ENCODE peak calls at places on chromosome 9, in four cellular contexts. One of them, this sample, is unnamed.
A peak's percentile ranks its signal among the peaks of the same experiment; 100 is the strongest.

GRCh38 chr9:124296094-124296493 is 38.3 kb downstream of the NEK6 start:
- DNase-seq in hypothalamus: no peak
- DNase-seq in fibroblast of lung: no peak
- DNase-seq in CD4-positive, CD25-positive, alpha-beta regulatory T cell: no peak
- DNase-seq in this sample: no peak

GRCh38 chr9:33187519-33188218 is 20.5 kb upstream of the B4GALT1 start:
- DNase-seq in CD4-positive, CD25-positive, alpha-beta regulatory T cell: no peak
- DNase-seq in fibroblast of lung: peak; percentile 53
- DNase-seq in hypothalamus: no peak
- DNase-seq in this sample: no peak

GRCh38 chr9:79568337-79569084 is 3.3 kb upstream of the TLE4 start:
- DNase-seq in CD4-positive, CD25-positive, alpha-beta regulatory T cell: no peak
- DNase-seq in fibroblast of lung: no peak
- DNase-seq in hypothalamus: no peak
- DNase-seq in this sample: no peak

GRCh38 chr9:108316066-108316465 is 539.7 kb downstream of the ACTL7B start:
- DNase-seq in CD4-positive, CD25-positive, alpha-beta regulatory T cell: no peak
- DNase-seq in hypothalamus: no peak
- DNase-seq in fibroblast of lung: no peak
- DNase-seq in this sample: no peak

GRCh38 chr9:102273952-102274351 is 535.5 kb upstream of the GRIN3A start:
- DNase-seq in fibroblast of lung: no peak
- DNase-seq in hypothalamus: no peak
- DNase-seq in CD4-positive, CD25-positive, alpha-beta regulatory T cell: no peak
- DNase-seq in this sample: no peak

GRCh38 chr9:131410051-131410491 is 16.2 kb downstream of the PRRC2B start:
- DNase-seq in CD4-positive, CD25-positive, alpha-beta regulatory T cell: peak; percentile 35
- DNase-seq in hypothalamus: no peak
- DNase-seq in fibroblast of lung: peak; percentile 72
- DNase-seq in this sample: no peak

GRCh38 chr9:112278152-112278551 is 55.3 kb downstream of the PTBP3 start:
- DNase-seq in CD4-positive, CD25-positive, alpha-beta regulatory T cell: no peak
- DNase-seq in hypothalamus: no peak
- DNase-seq in fibroblast of lung: no peak
- DNase-seq in this sample: no peak

GRCh38 chr9:138009456-138010273 is 132.1 kb downstream of the CACNA1B start:
- DNase-seq in hypothalamus: no peak
- DNase-seq in CD4-positive, CD25-positive, alpha-beta regulatory T cell: no peak
- DNase-seq in fibroblast of lung: no peak
- DNase-seq in this sample: no peak

GRCh38 chr9:16705121-16705604 is 165.3 kb downstream of the BNC2 start:
- DNase-seq in fibroblast of lung: peak; percentile 97
- DNase-seq in CD4-positive, CD25-positive, alpha-beta regulatory T cell: no peak
- DNase-seq in hypothalamus: no peak
- DNase-seq in this sample: peak; percentile 93

GRCh38 chr9:129677456-129677855 is 12.0 kb downstream of the PRRX2 start:
- DNase-seq in hypothalamus: no peak
- DNase-seq in fibroblast of lung: no peak
- DNase-seq in CD4-positive, CD25-positive, alpha-beta regulatory T cell: no peak
- DNase-seq in this sample: no peak

GRCh38 chr9:106717686-106718085 is 145.3 kb upstream of the ZNF462 start:
- DNase-seq in CD4-positive, CD25-positive, alpha-beta regulatory T cell: no peak
- DNase-seq in hypothalamus: no peak
- DNase-seq in fibroblast of lung: peak; percentile 84
- DNase-seq in this sample: no peak

GRCh38 chr9:38205279-38205678 is 136.3 kb upstream of the SHB start:
- DNase-seq in hypothalamus: no peak
- DNase-seq in CD4-positive, CD25-positive, alpha-beta regulatory T cell: no peak
- DNase-seq in fibroblast of lung: no peak
- DNase-seq in this sample: no peak

GRCh38 chr9:4146293-4146692 is 153.6 kb downstream of the GLIS3 start:
- DNase-seq in hypothalamus: no peak
- DNase-seq in CD4-positive, CD25-positive, alpha-beta regulatory T cell: no peak
- DNase-seq in fibroblast of lung: no peak
- DNase-seq in this sample: no peak

GRCh38 chr9:85729882-85730281 is 11.9 kb downstream of the AGTPBP1 start:
- DNase-seq in CD4-positive, CD25-positive, alpha-beta regulatory T cell: no peak
- DNase-seq in hypothalamus: no peak
- DNase-seq in fibroblast of lung: no peak
- DNase-seq in this sample: no peak

GRCh38 chr9:120917285-120917684 is 9.3 kb downstream of the TRAF1 start:
- DNase-seq in hypothalamus: no peak
- DNase-seq in CD4-positive, CD25-positive, alpha-beta regulatory T cell: no peak
- DNase-seq in fibroblast of lung: no peak
- DNase-seq in this sample: no peak

GRCh38 chr9:124130277-124131075 is 118.9 kb downstream of the LHX2 start:
- DNase-seq in fibroblast of lung: no peak
- DNase-seq in hypothalamus: no peak
- DNase-seq in CD4-positive, CD25-positive, alpha-beta regulatory T cell: no peak
- DNase-seq in this sample: no peak

GRCh38 chr9:19748278-19749126 is 40.3 kb downstream of the SLC24A2 start:
- DNase-seq in hypothalamus: no peak
- DNase-seq in CD4-positive, CD25-positive, alpha-beta regulatory T cell: no peak
- DNase-seq in fibroblast of lung: no peak
- DNase-seq in this sample: no peak

GRCh38 chr9:76803083-76803482 is 38.8 kb downstream of the PCA3 start:
- DNase-seq in CD4-positive, CD25-positive, alpha-beta regulatory T cell: no peak
- DNase-seq in fibroblast of lung: no peak
- DNase-seq in hypothalamus: no peak
- DNase-seq in this sample: no peak

GRCh38 chr9:88476491-88477271 is 58.3 kb upstream of the NXNL2 start:
- DNase-seq in CD4-positive, CD25-positive, alpha-beta regulatory T cell: no peak
- DNase-seq in fibroblast of lung: peak; percentile 56
- DNase-seq in hypothalamus: no peak
- DNase-seq in this sample: no peak

GRCh38 chr9:122265265-122265900 is 701 bp downstream of the MRRF start:
- DNase-seq in CD4-positive, CD25-positive, alpha-beta regulatory T cell: peak; percentile 42
- DNase-seq in hypothalamus: no peak
- DNase-seq in fibroblast of lung: peak; percentile 33
- DNase-seq in this sample: no peak

GRCh38 chr9:3863114-3863528 is 337.3 kb upstream of the RFX3 start:
- DNase-seq in CD4-positive, CD25-positive, alpha-beta regulatory T cell: no peak
- DNase-seq in hypothalamus: no peak
- DNase-seq in fibroblast of lung: peak; percentile 61
- DNase-seq in this sample: no peak

GRCh38 chr9:129836342-129837007 is 1.2 kb downstream of the USP20 start:
- DNase-seq in CD4-positive, CD25-positive, alpha-beta regulatory T cell: peak; percentile 19
- DNase-seq in hypothalamus: no peak
- DNase-seq in fibroblast of lung: no peak
- DNase-seq in this sample: no peak

GRCh38 chr9:79572032-79572890 is 496 bp downstream of the TLE4 start:
- DNase-seq in fibroblast of lung: peak; percentile 33
- DNase-seq in CD4-positive, CD25-positive, alpha-beta regulatory T cell: no peak
- DNase-seq in hypothalamus: peak; percentile 64
- DNase-seq in this sample: peak; percentile 19

GRCh38 chr9:129709471-129710460 is 43.1 kb downstream of the PTGES start:
- DNase-seq in CD4-positive, CD25-positive, alpha-beta regulatory T cell: no peak
- DNase-seq in fibroblast of lung: no peak
- DNase-seq in hypothalamus: no peak
- DNase-seq in this sample: no peak

GRCh38 chr9:132141948-132142594 is 19.8 kb upstream of the NTNG2 start:
- DNase-seq in CD4-positive, CD25-positive, alpha-beta regulatory T cell: no peak
- DNase-seq in fibroblast of lung: no peak
- DNase-seq in hypothalamus: no peak
- DNase-seq in this sample: no peak

GRCh38 chr9:842918-843468 is 1.5 kb downstream of the DMRT1 start:
- DNase-seq in fibroblast of lung: no peak
- DNase-seq in hypothalamus: no peak
- DNase-seq in CD4-positive, CD25-positive, alpha-beta regulatory T cell: no peak
- DNase-seq in this sample: no peak

GRCh38 chr9:134592018-134592818 is 49.4 kb upstream of the COL5A1 start:
- DNase-seq in fibroblast of lung: peak; percentile 83
- DNase-seq in CD4-positive, CD25-positive, alpha-beta regulatory T cell: no peak
- DNase-seq in hypothalamus: no peak
- DNase-seq in this sample: peak; percentile 61

GRCh38 chr9:95880011-95880690 is 4.7 kb downstream of the ERCC6L2 start:
- DNase-seq in CD4-positive, CD25-positive, alpha-beta regulatory T cell: no peak
- DNase-seq in hypothalamus: no peak
- DNase-seq in fibroblast of lung: peak; percentile 95
- DNase-seq in this sample: no peak

GRCh38 chr9:79623799-79624721 is 52.3 kb downstream of the TLE4 start:
- DNase-seq in fibroblast of lung: no peak
- DNase-seq in CD4-positive, CD25-positive, alpha-beta regulatory T cell: no peak
- DNase-seq in hypothalamus: no peak
- DNase-seq in this sample: no peak

GRCh38 chr9:74577956-74578355 is 80.8 kb downstream of the RORB start:
- DNase-seq in hypothalamus: no peak
- DNase-seq in fibroblast of lung: peak; percentile 8
- DNase-seq in CD4-positive, CD25-positive, alpha-beta regulatory T cell: no peak
- DNase-seq in this sample: no peak

GRCh38 chr9:89874351-89875321 is 269.8 kb downstream of the GADD45G start:
- DNase-seq in fibroblast of lung: peak; percentile 49
- DNase-seq in CD4-positive, CD25-positive, alpha-beta regulatory T cell: no peak
- DNase-seq in hypothalamus: no peak
- DNase-seq in this sample: no peak

GRCh38 chr9:91089405-91090131 is 272.1 kb downstream of the AUH start:
- DNase-seq in CD4-positive, CD25-positive, alpha-beta regulatory T cell: no peak
- DNase-seq in fibroblast of lung: peak; percentile 83
- DNase-seq in hypothalamus: no peak
- DNase-seq in this sample: no peak

GRCh38 chr9:126521976-126522590 is 91.6 kb upstream of the LMX1B start:
- DNase-seq in fibroblast of lung: no peak
- DNase-seq in hypothalamus: no peak
- DNase-seq in CD4-positive, CD25-positive, alpha-beta regulatory T cell: no peak
- DNase-seq in this sample: no peak

GRCh38 chr9:117205806-117206205 is 209.1 kb downstream of the ASTN2 start:
- DNase-seq in fibroblast of lung: no peak
- DNase-seq in hypothalamus: no peak
- DNase-seq in CD4-positive, CD25-positive, alpha-beta regulatory T cell: no peak
- DNase-seq in this sample: no peak

GRCh38 chr9:109304350-109304749 is 16.5 kb downstream of the EPB41L4B start:
- DNase-seq in fibroblast of lung: no peak
- DNase-seq in CD4-positive, CD25-positive, alpha-beta regulatory T cell: no peak
- DNase-seq in hypothalamus: no peak
- DNase-seq in this sample: no peak

GRCh38 chr9:83336696-83337095 is 201.5 kb downstream of the FRMD3 start:
- DNase-seq in fibroblast of lung: no peak
- DNase-seq in CD4-positive, CD25-positive, alpha-beta regulatory T cell: no peak
- DNase-seq in hypothalamus: no peak
- DNase-seq in this sample: no peak

This sample was measured in tibial nerve.